ENCODE peak calls at places on chromosomes 11 and 22, in five cellular contexts. Q is A172; O is fibroblast of pulmonary artery; C is effector CD4-positive, alpha-beta T cell; K is astrocyte of the hippocampus. J is an unnamed sample.

GRCh38 chr22:40535189-40535512 is 101.4 kb downstream of the MRTFA start:
- DNase-seq in Q (no peak), K (no peak), C (no peak), O (no peak), J (no peak)

GRCh38 chr11:133951484-133952198 is 5.1 kb downstream of the IGSF9B start:
- DNase-seq in O (no peak), K (peak; percentile 85), C (no peak), Q (peak; percentile 20), J (peak; percentile 63)

GRCh38 chr11:21771097-21771496 is 421.8 kb upstream of the ANO5 start:
- DNase-seq in C (no peak), K (peak; percentile 65), Q (no peak), O (no peak), J (no peak)

GRCh38 chr11:130653838-130654601 is 205.6 kb downstream of the ADAMTS15 start:
- DNase-seq in Q (no peak), K (peak; percentile 85), O (peak; percentile 82), C (no peak), J (peak; percentile 65)

GRCh38 chr11:71201936-71202597 is 50.3 kb downstream of the SHANK2 start:
- DNase-seq in C (no peak), K (no peak), Q (no peak), O (no peak), J (no peak)

GRCh38 chr22:27637604-27638003 is 164.0 kb downstream of the MN1 start:
- DNase-seq in K (peak; percentile 32), O (peak; percentile 41), C (no peak), Q (no peak), J (peak; percentile 56)

GRCh38 chr11:46369458-46370152 is 11.9 kb upstream of the MDK start:
- DNase-seq in K (peak; percentile 90), O (peak; percentile 80), C (peak; percentile 39), Q (peak; percentile 98), J (peak; percentile 72)

GRCh38 chr11:66126808-66127555 is 56.9 kb downstream of the PACS1 start:
- DNase-seq in O (peak; percentile 83), K (peak; percentile 69), Q (no peak), C (peak; percentile 59), J (peak; percentile 89)

GRCh38 chr11:102727890-102728289 is 3.1 kb upstream of the MMP8 start:
- DNase-seq in C (no peak), Q (peak; percentile 2), O (peak; percentile 40), K (peak; percentile 3), J (peak; percentile 80)

GRCh38 chr22:32900856-32901255 is 99.4 kb downstream of the TIMP3 start:
- DNase-seq in K (no peak), C (no peak), O (no peak), Q (no peak), J (no peak)

GRCh38 chr22:24942301-24942700 is 4.2 kb downstream of the LHFPL7 start:
- DNase-seq in Q (no peak), O (no peak), C (no peak), K (no peak), J (no peak)

GRCh38 chr22:19287889-19288288 is 3.6 kb downstream of the CLTCL1 start:
- DNase-seq in C (no peak), Q (peak; percentile 60), O (peak; percentile 90), K (peak; percentile 90), J (peak; percentile 75)

GRCh38 chr11:17605736-17606135 is 58.7 kb downstream of the OTOG start:
- DNase-seq in C (no peak), O (no peak), K (no peak), Q (no peak), J (no peak)